ENCODE peak calls at places on chromosomes 4 and X, in ten cellular contexts. One of them, this sample, is unnamed.

GRCh38 chr4:61661960-61662359 is 461.8 kb downstream of the ADGRL3 start:
- DNase-seq in non-pigmented ciliary epithelial cell: no peak
- DNase-seq in AG08395: no peak
- DNase-seq in H7: no peak
- DNase-seq in choroid plexus epithelial cell: no peak
- DNase-seq in H1: no peak
- DNase-seq in occipital lobe: no peak
- DNase-seq in activated CD4-positive, alpha-beta T cell treated with anti-CD3 and anti-CD28 coated beads, Interleukin-2, amount 50 U/mL, for 1 hour: no peak
- DNase-seq in PC-9: no peak
- DNase-seq in lower leg skin: no peak
- DNase-seq in this sample: no peak

GRCh38 chrX:39725928-39726619 is 371.7 kb downstream of the BCOR start:
- DNase-seq in non-pigmented ciliary epithelial cell: peak
- DNase-seq in AG08395: peak
- DNase-seq in H7: no peak
- DNase-seq in choroid plexus epithelial cell: peak
- DNase-seq in H1: no peak
- DNase-seq in occipital lobe: no peak
- DNase-seq in activated CD4-positive, alpha-beta T cell treated with anti-CD3 and anti-CD28 coated beads, Interleukin-2, amount 50 U/mL, for 1 hour: no peak
- DNase-seq in PC-9: no peak
- DNase-seq in lower leg skin: peak
- DNase-seq in this sample: peak

GRCh38 chrX:69095260-69095659 is 70.0 kb downstream of the PJA1 start:
- DNase-seq in non-pigmented ciliary epithelial cell: no peak
- DNase-seq in AG08395: no peak
- DNase-seq in H7: no peak
- DNase-seq in choroid plexus epithelial cell: no peak
- DNase-seq in H1: no peak
- DNase-seq in occipital lobe: no peak
- DNase-seq in activated CD4-positive, alpha-beta T cell treated with anti-CD3 and anti-CD28 coated beads, Interleukin-2, amount 50 U/mL, for 1 hour: no peak
- DNase-seq in PC-9: no peak
- DNase-seq in lower leg skin: no peak
- DNase-seq in this sample: no peak

GRCh38 chrX:123425904-123426303 is 241.8 kb downstream of the GRIA3 start:
- DNase-seq in non-pigmented ciliary epithelial cell: no peak
- DNase-seq in AG08395: peak
- DNase-seq in H7: no peak
- DNase-seq in choroid plexus epithelial cell: peak
- DNase-seq in H1: no peak
- DNase-seq in occipital lobe: peak
- DNase-seq in activated CD4-positive, alpha-beta T cell treated with anti-CD3 and anti-CD28 coated beads, Interleukin-2, amount 50 U/mL, for 1 hour: no peak
- DNase-seq in PC-9: no peak
- DNase-seq in lower leg skin: no peak
- DNase-seq in this sample: no peak

GRCh38 chrX:133783273-133783672 is 202.1 kb downstream of the GPC3 start:
- DNase-seq in non-pigmented ciliary epithelial cell: no peak
- DNase-seq in AG08395: no peak
- DNase-seq in H7: no peak
- DNase-seq in choroid plexus epithelial cell: no peak
- DNase-seq in H1: no peak
- DNase-seq in occipital lobe: no peak
- DNase-seq in activated CD4-positive, alpha-beta T cell treated with anti-CD3 and anti-CD28 coated beads, Interleukin-2, amount 50 U/mL, for 1 hour: no peak
- DNase-seq in PC-9: no peak
- DNase-seq in lower leg skin: no peak
- DNase-seq in this sample: no peak

GRCh38 chr4:179352221-179352620 is 1910.0 kb upstream of the AGA start:
- DNase-seq in non-pigmented ciliary epithelial cell: no peak
- DNase-seq in AG08395: no peak
- DNase-seq in H7: no peak
- DNase-seq in choroid plexus epithelial cell: no peak
- DNase-seq in H1: no peak
- DNase-seq in occipital lobe: no peak
- DNase-seq in activated CD4-positive, alpha-beta T cell treated with anti-CD3 and anti-CD28 coated beads, Interleukin-2, amount 50 U/mL, for 1 hour: no peak
- DNase-seq in PC-9: no peak
- DNase-seq in lower leg skin: no peak
- DNase-seq in this sample: no peak

GRCh38 chrX:114976321-114976720 is 41.1 kb downstream of the IL13RA2 start:
- DNase-seq in non-pigmented ciliary epithelial cell: peak
- DNase-seq in AG08395: peak
- DNase-seq in H7: no peak
- DNase-seq in choroid plexus epithelial cell: peak
- DNase-seq in H1: no peak
- DNase-seq in occipital lobe: no peak
- DNase-seq in activated CD4-positive, alpha-beta T cell treated with anti-CD3 and anti-CD28 coated beads, Interleukin-2, amount 50 U/mL, for 1 hour: no peak
- DNase-seq in PC-9: no peak
- DNase-seq in lower leg skin: no peak
- DNase-seq in this sample: no peak

GRCh38 chrX:75522565-75523411 is at the start of gene ZDHHC15:
- DNase-seq in non-pigmented ciliary epithelial cell: no peak
- DNase-seq in AG08395: peak
- DNase-seq in H7: peak
- DNase-seq in choroid plexus epithelial cell: peak
- DNase-seq in H1: peak
- DNase-seq in occipital lobe: peak
- DNase-seq in activated CD4-positive, alpha-beta T cell treated with anti-CD3 and anti-CD28 coated beads, Interleukin-2, amount 50 U/mL, for 1 hour: peak
- DNase-seq in PC-9: no peak
- DNase-seq in lower leg skin: peak
- DNase-seq in this sample: peak

This sample was measured in dermis blood vessel endothelial cell.